ENCODE peak calls at places on chromosomes 7 and 10, in seven cellular contexts. One of them, this sample, is unnamed.

GRCh38 chr10:36181421-36181820 is 539.3 kb upstream of the FZD8 start:
- DNase-seq in SK-N-SH: no peak
- DNase-seq in IMR-90: peak
- DNase-seq in GM12878: no peak
- DNase-seq in A549: no peak
- DNase-seq in HepG2: no peak
- DNase-seq in H1: no peak
- DNase-seq in this sample: no peak

GRCh38 chr7:1943933-1944618 is 274.0 kb downstream of the ELFN1 start:
- DNase-seq in HepG2: no peak
- DNase-seq in GM12878: no peak
- DNase-seq in H1: no peak
- DNase-seq in IMR-90: no peak
- DNase-seq in A549: no peak
- DNase-seq in SK-N-SH: no peak
- DNase-seq in this sample: no peak

GRCh38 chr7:69502358-69502757 is 95.9 kb upstream of the AUTS2 start:
- DNase-seq in SK-N-SH: no peak
- DNase-seq in H1: no peak
- DNase-seq in A549: no peak
- DNase-seq in GM12878: no peak
- DNase-seq in IMR-90: no peak
- DNase-seq in HepG2: no peak
- DNase-seq in this sample: no peak

GRCh38 chr7:105924950-105925349 is 38.1 kb upstream of the CDHR3 start:
- DNase-seq in IMR-90: no peak
- DNase-seq in SK-N-SH: no peak
- DNase-seq in GM12878: peak
- DNase-seq in HepG2: no peak
- DNase-seq in A549: no peak
- DNase-seq in H1: no peak
- DNase-seq in this sample: no peak

GRCh38 chr10:78263521-78263988 is 229.9 kb downstream of the RPS24 start:
- DNase-seq in IMR-90: peak
- DNase-seq in GM12878: no peak
- DNase-seq in A549: peak
- DNase-seq in SK-N-SH: no peak
- DNase-seq in HepG2: no peak
- DNase-seq in H1: no peak
- DNase-seq in this sample: no peak

GRCh38 chr7:27922907-27923306 is 182.9 kb downstream of the TAX1BP1 start:
- DNase-seq in IMR-90: no peak
- DNase-seq in GM12878: peak
- DNase-seq in HepG2: no peak
- DNase-seq in SK-N-SH: no peak
- DNase-seq in H1: no peak
- DNase-seq in A549: no peak
- DNase-seq in this sample: no peak

GRCh38 chr10:79079490-79080355 is 11.0 kb downstream of the ZMIZ1 start:
- DNase-seq in GM12878: no peak
- DNase-seq in A549: peak
- DNase-seq in IMR-90: peak
- DNase-seq in SK-N-SH: no peak
- DNase-seq in H1: no peak
- DNase-seq in HepG2: no peak
- DNase-seq in this sample: peak

GRCh38 chr7:148688526-148688925 is 10.2 kb upstream of the CUL1 start:
- DNase-seq in SK-N-SH: no peak
- DNase-seq in A549: no peak
- DNase-seq in HepG2: no peak
- DNase-seq in H1: no peak
- DNase-seq in IMR-90: no peak
- DNase-seq in GM12878: no peak
- DNase-seq in this sample: no peak

GRCh38 chr7:73567701-73568685 is 10.4 kb downstream of the TBL2 start:
- DNase-seq in SK-N-SH: no peak
- DNase-seq in A549: no peak
- DNase-seq in IMR-90: no peak
- DNase-seq in HepG2: no peak
- DNase-seq in GM12878: no peak
- DNase-seq in H1: no peak
- DNase-seq in this sample: no peak

GRCh38 chr7:17041324-17041723 is 159.5 kb upstream of the AGR3 start:
- DNase-seq in A549: no peak
- DNase-seq in GM12878: no peak
- DNase-seq in IMR-90: peak
- DNase-seq in H1: no peak
- DNase-seq in HepG2: peak
- DNase-seq in SK-N-SH: no peak
- DNase-seq in this sample: no peak

GRCh38 chr7:22488643-22489462 is 11.1 kb downstream of the STEAP1B start:
- DNase-seq in IMR-90: peak
- DNase-seq in A549: peak
- DNase-seq in SK-N-SH: peak
- DNase-seq in H1: peak
- DNase-seq in GM12878: peak
- DNase-seq in HepG2: peak
- DNase-seq in this sample: peak

GRCh38 chr10:5552376-5553321 is 27.9 kb downstream of the CALML3 start:
- DNase-seq in SK-N-SH: no peak
- DNase-seq in GM12878: no peak
- DNase-seq in IMR-90: no peak
- DNase-seq in HepG2: no peak
- DNase-seq in H1: no peak
- DNase-seq in A549: no peak
- DNase-seq in this sample: no peak

GRCh38 chr7:110595694-110596093 is 495.2 kb upstream of the LRRN3 start:
- DNase-seq in GM12878: no peak
- DNase-seq in SK-N-SH: no peak
- DNase-seq in HepG2: no peak
- DNase-seq in IMR-90: no peak
- DNase-seq in H1: no peak
- DNase-seq in A549: no peak
- DNase-seq in this sample: no peak

GRCh38 chr10:122199070-122199469 is 72.0 kb upstream of the BTBD16 start:
- DNase-seq in GM12878: no peak
- DNase-seq in A549: no peak
- DNase-seq in SK-N-SH: no peak
- DNase-seq in H1: no peak
- DNase-seq in IMR-90: no peak
- DNase-seq in HepG2: no peak
- DNase-seq in this sample: no peak

GRCh38 chr7:125059861-125060456 is 130.3 kb upstream of the POT1 start:
- DNase-seq in GM12878: no peak
- DNase-seq in H1: no peak
- DNase-seq in SK-N-SH: peak
- DNase-seq in A549: no peak
- DNase-seq in HepG2: no peak
- DNase-seq in IMR-90: peak
- DNase-seq in this sample: no peak

GRCh38 chr7:148571381-148571780 is 19.2 kb upstream of the C7orf33 start:
- DNase-seq in SK-N-SH: no peak
- DNase-seq in IMR-90: no peak
- DNase-seq in GM12878: no peak
- DNase-seq in H1: no peak
- DNase-seq in A549: no peak
- DNase-seq in HepG2: no peak
- DNase-seq in this sample: no peak

GRCh38 chr7:90797596-90797995 is 201.5 kb downstream of the CDK14 start:
- DNase-seq in IMR-90: peak
- DNase-seq in HepG2: no peak
- DNase-seq in H1: no peak
- DNase-seq in A549: no peak
- DNase-seq in SK-N-SH: no peak
- DNase-seq in GM12878: no peak
- DNase-seq in this sample: no peak
- TF ChIP-seq RFX5 in IMR-90: no peak
- TF ChIP-seq RFX5 in HepG2: no peak
- TF ChIP-seq RFX5 in H1: no peak
- TF ChIP-seq RFX5 in A549: no peak
- TF ChIP-seq RFX5 in SK-N-SH: no peak
- TF ChIP-seq RFX5 in GM12878: no peak
- TF ChIP-seq RFX5 in this sample: no peak

GRCh38 chr10:92575961-92576360 is 2.1 kb upstream of the IDE start:
- DNase-seq in SK-N-SH: no peak
- DNase-seq in HepG2: no peak
- DNase-seq in GM12878: no peak
- DNase-seq in IMR-90: peak
- DNase-seq in A549: no peak
- DNase-seq in H1: no peak
- DNase-seq in this sample: no peak
- TF ChIP-seq RFX5 in SK-N-SH: no peak
- TF ChIP-seq RFX5 in HepG2: no peak
- TF ChIP-seq RFX5 in GM12878: no peak
- TF ChIP-seq RFX5 in IMR-90: no peak
- TF ChIP-seq RFX5 in A549: no peak
- TF ChIP-seq RFX5 in H1: no peak
- TF ChIP-seq RFX5 in this sample: no peak

DNA sequence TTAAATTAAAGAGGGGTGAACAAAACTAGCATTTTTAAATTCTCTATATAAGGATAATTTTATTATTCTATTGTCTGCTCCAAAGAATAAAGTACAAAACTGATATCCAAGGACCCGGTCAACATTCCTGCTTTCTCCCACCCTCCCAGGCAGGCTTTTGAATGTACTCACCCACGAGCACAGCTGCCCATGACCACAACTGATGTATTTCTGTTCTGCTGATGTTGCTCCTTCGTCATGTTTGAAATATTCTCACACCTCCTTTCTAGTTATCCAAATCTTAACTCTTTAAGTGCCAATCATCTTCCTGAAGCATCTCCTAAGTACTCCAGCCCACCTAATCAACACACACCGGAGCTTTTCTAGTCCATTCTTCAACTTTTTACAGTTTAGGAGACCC is 46.7 kb downstream of the CALD1 start:
- DNase-seq in IMR-90: peak
- DNase-seq in HepG2: no peak
- DNase-seq in GM12878: no peak
- DNase-seq in H1: no peak
- DNase-seq in SK-N-SH: no peak
- DNase-seq in A549: no peak
- DNase-seq in this sample: no peak
- TF ChIP-seq RFX5 in IMR-90: no peak
- TF ChIP-seq RFX5 in HepG2: no peak
- TF ChIP-seq RFX5 in GM12878: no peak
- TF ChIP-seq RFX5 in H1: no peak
- TF ChIP-seq RFX5 in SK-N-SH: no peak
- TF ChIP-seq RFX5 in A549: no peak
- TF ChIP-seq RFX5 in this sample: no peak

GRCh38 chr7:47091141-47091540 is 490.8 kb downstream of the TNS3 start:
- DNase-seq in HepG2: no peak
- DNase-seq in GM12878: no peak
- DNase-seq in H1: no peak
- DNase-seq in A549: no peak
- DNase-seq in SK-N-SH: no peak
- DNase-seq in IMR-90: peak
- DNase-seq in this sample: no peak

GRCh38 chr7:47085491-47086275 is 496.2 kb downstream of the TNS3 start:
- DNase-seq in GM12878: no peak
- DNase-seq in H1: no peak
- DNase-seq in IMR-90: peak
- DNase-seq in HepG2: no peak
- DNase-seq in A549: no peak
- DNase-seq in SK-N-SH: no peak
- DNase-seq in this sample: no peak

GRCh38 chr7:47088329-47089067 is 493.4 kb downstream of the TNS3 start:
- DNase-seq in GM12878: no peak
- DNase-seq in A549: peak
- DNase-seq in SK-N-SH: peak
- DNase-seq in HepG2: peak
- DNase-seq in IMR-90: peak
- DNase-seq in H1: peak
- DNase-seq in this sample: peak

GRCh38 chr7:47089068-47089417 is 492.9 kb downstream of the TNS3 start:
- DNase-seq in HepG2: no peak
- DNase-seq in IMR-90: no peak
- DNase-seq in H1: no peak
- DNase-seq in SK-N-SH: no peak
- DNase-seq in A549: no peak
- DNase-seq in GM12878: no peak
- DNase-seq in this sample: no peak

DNA sequence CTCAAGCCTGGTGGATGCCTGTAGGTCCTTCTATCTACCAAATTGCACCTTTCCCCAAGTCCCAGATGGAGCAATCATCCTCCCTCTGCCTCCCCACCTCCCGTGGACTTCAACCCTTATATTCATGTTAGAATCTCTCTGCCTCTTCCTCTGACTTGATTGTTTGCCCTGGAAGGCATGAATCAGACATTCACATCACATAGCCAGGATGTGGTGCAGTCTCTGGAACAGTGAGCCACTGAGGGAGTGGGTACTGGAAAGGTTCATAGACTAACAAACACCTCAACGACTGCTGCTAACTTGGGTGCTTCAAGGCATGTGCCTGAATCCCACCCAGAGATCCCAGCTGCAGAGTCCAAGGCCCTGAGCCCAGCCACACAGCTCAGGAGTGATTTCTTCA is 494.0 kb downstream of the TNS3 start:
- DNase-seq in A549: no peak
- DNase-seq in HepG2: no peak
- DNase-seq in H1: no peak
- DNase-seq in SK-N-SH: no peak
- DNase-seq in GM12878: no peak
- DNase-seq in IMR-90: peak
- DNase-seq in this sample: no peak
- TF ChIP-seq RFX5 in A549: no peak
- TF ChIP-seq RFX5 in HepG2: no peak
- TF ChIP-seq RFX5 in H1: no peak
- TF ChIP-seq RFX5 in SK-N-SH: no peak
- TF ChIP-seq RFX5 in GM12878: no peak
- TF ChIP-seq RFX5 in IMR-90: no peak
- TF ChIP-seq RFX5 in this sample: no peak

DNA sequence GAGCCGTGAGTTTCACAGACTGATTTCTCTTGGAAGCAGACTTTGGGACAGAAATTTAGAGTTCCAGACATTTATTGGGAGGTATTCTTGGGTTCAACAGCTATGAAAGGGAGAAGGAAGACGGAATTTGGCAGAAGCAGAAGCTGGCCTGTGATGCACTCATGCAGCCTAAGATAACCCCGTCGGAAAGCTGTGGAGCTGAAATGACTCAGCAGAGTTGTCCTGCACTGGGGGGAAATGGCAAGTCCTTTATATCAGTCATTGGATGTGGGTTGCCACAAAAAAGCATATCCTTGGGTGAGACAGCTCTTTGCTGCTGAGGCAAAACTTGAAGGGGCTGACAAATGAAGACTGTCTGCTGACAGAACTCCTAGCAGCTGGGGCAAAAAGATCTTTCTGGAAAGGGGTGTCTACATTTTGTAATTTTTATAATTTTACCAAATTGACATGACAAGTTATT is 11.5 kb upstream of the MICU1 start:
- DNase-seq in IMR-90: peak
- DNase-seq in GM12878: peak
- DNase-seq in HepG2: peak
- DNase-seq in H1: no peak
- DNase-seq in SK-N-SH: no peak
- DNase-seq in A549: peak
- DNase-seq in this sample: peak
- TF ChIP-seq RFX5 in IMR-90: no peak
- TF ChIP-seq RFX5 in GM12878: no peak
- TF ChIP-seq RFX5 in HepG2: no peak
- TF ChIP-seq RFX5 in H1: no peak
- TF ChIP-seq RFX5 in SK-N-SH: no peak
- TF ChIP-seq RFX5 in A549: no peak
- TF ChIP-seq RFX5 in this sample: no peak

GRCh38 chr10:28113202-28113601 is 114.3 kb upstream of the ODAD2 start:
- DNase-seq in GM12878: no peak
- DNase-seq in IMR-90: no peak
- DNase-seq in H1: no peak
- DNase-seq in HepG2: no peak
- DNase-seq in A549: no peak
- DNase-seq in SK-N-SH: no peak
- DNase-seq in this sample: no peak
- TF ChIP-seq RFX5 in GM12878: no peak
- TF ChIP-seq RFX5 in IMR-90: no peak
- TF ChIP-seq RFX5 in H1: no peak
- TF ChIP-seq RFX5 in HepG2: no peak
- TF ChIP-seq RFX5 in A549: no peak
- TF ChIP-seq RFX5 in SK-N-SH: no peak
- TF ChIP-seq RFX5 in this sample: no peak

This sample was measured in K562.